ENCODE peak calls at places on chromosomes 1 and 21, in eight cellular contexts. One of them, this sample, is unnamed.

GRCh38 chr21:30227633-30228404 is 11.9 kb upstream of the CLDN8 start:
- DNase-seq in GOT3: peak
- DNase-seq in MV-4-11: peak
- DNase-seq in ELR: peak
- DNase-seq in Ammon's horn: peak
- DNase-seq in AG08396: no peak
- DNase-seq in KG1: no peak
- DNase-seq in stimulated activated CD4-positive, alpha-beta T cell treated with anti-CD3 and anti-CD28 coated beads, Interleukin-15, amount 100 ng/mL, for 48 hours: no peak
- DNase-seq in this sample: peak

GRCh38 chr1:169595764-169596711 is 9.8 kb upstream of the F5 start:
- DNase-seq in GOT3: no peak
- DNase-seq in MV-4-11: no peak
- DNase-seq in ELR: peak
- DNase-seq in Ammon's horn: no peak
- DNase-seq in AG08396: peak
- DNase-seq in KG1: no peak
- DNase-seq in stimulated activated CD4-positive, alpha-beta T cell treated with anti-CD3 and anti-CD28 coated beads, Interleukin-15, amount 100 ng/mL, for 48 hours: no peak
- DNase-seq in this sample: peak

GRCh38 chr1:214429951-214430742 is 121.3 kb downstream of the PTPN14 start:
- DNase-seq in GOT3: no peak
- DNase-seq in MV-4-11: no peak
- DNase-seq in ELR: peak
- DNase-seq in Ammon's horn: no peak
- DNase-seq in AG08396: no peak
- DNase-seq in KG1: no peak
- DNase-seq in stimulated activated CD4-positive, alpha-beta T cell treated with anti-CD3 and anti-CD28 coated beads, Interleukin-15, amount 100 ng/mL, for 48 hours: no peak
- DNase-seq in this sample: no peak

GRCh38 chr1:2227341-2228156 is 570 bp upstream of the SKI start:
- DNase-seq in GOT3: peak
- DNase-seq in MV-4-11: peak
- DNase-seq in ELR: peak
- DNase-seq in Ammon's horn: peak
- DNase-seq in AG08396: peak
- DNase-seq in KG1: peak
- DNase-seq in stimulated activated CD4-positive, alpha-beta T cell treated with anti-CD3 and anti-CD28 coated beads, Interleukin-15, amount 100 ng/mL, for 48 hours: peak
- DNase-seq in this sample: peak

GRCh38 chr21:35113064-35113463 is 64.0 kb upstream of the RUNX1 start:
- DNase-seq in GOT3: no peak
- DNase-seq in MV-4-11: peak
- DNase-seq in ELR: peak
- DNase-seq in Ammon's horn: no peak
- DNase-seq in AG08396: no peak
- DNase-seq in KG1: no peak
- DNase-seq in stimulated activated CD4-positive, alpha-beta T cell treated with anti-CD3 and anti-CD28 coated beads, Interleukin-15, amount 100 ng/mL, for 48 hours: no peak
- DNase-seq in this sample: peak

GRCh38 chr1:230868736-230869385 is 540 bp upstream of the C1orf198 start:
- DNase-seq in GOT3: no peak
- DNase-seq in MV-4-11: no peak
- DNase-seq in ELR: peak
- DNase-seq in Ammon's horn: peak
- DNase-seq in AG08396: no peak
- DNase-seq in KG1: no peak
- DNase-seq in stimulated activated CD4-positive, alpha-beta T cell treated with anti-CD3 and anti-CD28 coated beads, Interleukin-15, amount 100 ng/mL, for 48 hours: no peak
- DNase-seq in this sample: peak

GRCh38 chr1:191592111-191592510 is 566.2 kb upstream of the RGS18 start:
- DNase-seq in GOT3: no peak
- DNase-seq in MV-4-11: peak
- DNase-seq in ELR: peak
- DNase-seq in Ammon's horn: no peak
- DNase-seq in AG08396: no peak
- DNase-seq in KG1: no peak
- DNase-seq in stimulated activated CD4-positive, alpha-beta T cell treated with anti-CD3 and anti-CD28 coated beads, Interleukin-15, amount 100 ng/mL, for 48 hours: no peak
- DNase-seq in this sample: no peak

GRCh38 chr1:57704231-57704630 is 280.4 kb upstream of the DAB1 start:
- DNase-seq in GOT3: no peak
- DNase-seq in MV-4-11: no peak
- DNase-seq in ELR: no peak
- DNase-seq in Ammon's horn: no peak
- DNase-seq in AG08396: no peak
- DNase-seq in KG1: no peak
- DNase-seq in stimulated activated CD4-positive, alpha-beta T cell treated with anti-CD3 and anti-CD28 coated beads, Interleukin-15, amount 100 ng/mL, for 48 hours: no peak
- DNase-seq in this sample: no peak

This sample was measured in RPMI7951.